ENCODE peak calls at places on chromosomes 6 and 20, in five cellular contexts. M, B, Y, K and X are unnamed samples.

GRCh38 chr6:132167966-132168365 is 216.8 kb upstream of the CCN2 start:
- DNase-seq in M (no peak), B (no peak), Y (no peak), K (no peak), X (no peak)

GRCh38 chr20:50320910-50321796 is 130.5 kb downstream of the CEBPB start:
- DNase-seq in M (no peak), B (peak), Y (peak), K (no peak), X (no peak)

GRCh38 chr20:38790210-38791053 is 15.1 kb upstream of the PPP1R16B start:
- DNase-seq in M (peak), B (no peak), Y (peak), K (no peak), X (no peak)

GRCh38 chr6:22470454-22471368 is 98.7 kb upstream of the HDGFL1 start:
- DNase-seq in M (no peak), B (peak), Y (no peak), K (no peak), X (no peak)

GRCh38 chr6:26594128-26594493 is 2.6 kb upstream of the ABT1 start:
- DNase-seq in M (no peak), B (no peak), Y (no peak), K (no peak), X (no peak)

GRCh38 chr6:148109732-148110131 is 232.9 kb upstream of the SASH1 start:
- DNase-seq in M (no peak), B (peak), Y (no peak), K (no peak), X (no peak)

GRCh38 chr6:105993769-105994521 is 92.2 kb upstream of the PRDM1 start:
- DNase-seq in M (peak), B (peak), Y (peak), K (peak), X (no peak)

GRCh38 chr6:160960839-160961238 is 30.7 kb upstream of the MAP3K4 start:
- DNase-seq in M (no peak), B (no peak), Y (no peak), K (no peak), X (no peak)

GRCh38 chr6:13431059-13431656 is 56.2 kb downstream of the GFOD1 start:
- DNase-seq in M (no peak), B (no peak), Y (no peak), K (no peak), X (no peak)

GRCh38 chr6:13278991-13279390 is 49.3 kb downstream of the TBC1D7 start:
- DNase-seq in M (no peak), B (no peak), Y (no peak), K (no peak), X (no peak)

GRCh38 chr6:39193201-39193791 is 36.0 kb downstream of the KCNK5 start:
- DNase-seq in M (no peak), B (no peak), Y (no peak), K (no peak), X (peak)

GRCh38 chr20:33475381-33476160 is 14.3 kb upstream of the CBFA2T2 start:
- DNase-seq in M (no peak), B (no peak), Y (no peak), K (no peak), X (no peak)

GRCh38 chr6:44353336-44353735 is 10.9 kb downstream of the SPATS1 start:
- DNase-seq in M (no peak), B (no peak), Y (peak), K (no peak), X (no peak)

GRCh38 chr20:36606171-36607116 is 865 bp downstream of the RAB5IF start:
- DNase-seq in M (no peak), B (peak), Y (peak), K (no peak), X (no peak)

GRCh38 chr6:112258636-112259336 is 4.4 kb upstream of the LAMA4 start:
- DNase-seq in M (no peak), B (no peak), Y (peak), K (no peak), X (no peak)

GRCh38 chr20:63748356-63749270 is 9.0 kb downstream of the SLC2A4RG start:
- DNase-seq in M (no peak), B (no peak), Y (no peak), K (no peak), X (no peak)

GRCh38 chr20:22180244-22180643 is 404.1 kb downstream of the FOXA2 start:
- DNase-seq in M (no peak), B (no peak), Y (no peak), K (no peak), X (no peak)

GRCh38 chr20:45959126-45959525 is 12.9 kb downstream of the ZNF335 start:
- DNase-seq in M (no peak), B (no peak), Y (no peak), K (no peak), X (no peak)

GRCh38 chr20:62830821-62831220 is 14.0 kb downstream of the COL9A3 start:
- DNase-seq in M (no peak), B (no peak), Y (no peak), K (no peak), X (no peak)